ENCODE peak calls at places on chromosomes 6 and 20, in four cellular contexts. One of them, this sample, is unnamed.

GRCh38 chr20:34562643-34563042 is 4.1 kb downstream of the MAP1LC3A start:
- DNase-seq in cardiac fibroblast: peak; percentile 34
- DNase-seq in NB4: peak; percentile 49
- DNase-seq in cardiac muscle cell: peak; percentile 28
- DNase-seq in this sample: peak; percentile 57

GRCh38 chr6:6836609-6837406 is 248.3 kb downstream of the LY86 start:
- DNase-seq in cardiac muscle cell: no peak
- DNase-seq in NB4: no peak
- DNase-seq in cardiac fibroblast: no peak
- DNase-seq in this sample: no peak

GRCh38 chr20:19697415-19697814 is 60.6 kb upstream of the RIN2 start:
- DNase-seq in NB4: no peak
- DNase-seq in cardiac fibroblast: no peak
- DNase-seq in cardiac muscle cell: no peak
- DNase-seq in this sample: no peak

GRCh38 chr6:159929819-159930218 is 39.0 kb downstream of the MAS1 start:
- DNase-seq in NB4: no peak
- DNase-seq in cardiac fibroblast: peak; percentile 34
- DNase-seq in cardiac muscle cell: peak; percentile 18
- DNase-seq in this sample: no peak

GRCh38 chr6:15420959-15421438 is 175.1 kb downstream of the JARID2 start:
- DNase-seq in NB4: peak; percentile 76
- DNase-seq in cardiac fibroblast: no peak
- DNase-seq in cardiac muscle cell: no peak
- DNase-seq in this sample: no peak

GRCh38 chr6:133179483-133179882 is 61.7 kb upstream of the EYA4 start:
- DNase-seq in NB4: no peak
- DNase-seq in cardiac muscle cell: no peak
- DNase-seq in cardiac fibroblast: no peak
- DNase-seq in this sample: no peak

GRCh38 chr20:21067255-21067654 is 38.9 kb downstream of the LINC00237 start:
- DNase-seq in cardiac muscle cell: no peak
- DNase-seq in cardiac fibroblast: no peak
- DNase-seq in NB4: no peak
- DNase-seq in this sample: no peak

GRCh38 chr6:54981647-54982046 is 135.1 kb downstream of the FAM83B start:
- DNase-seq in cardiac fibroblast: peak; percentile 6
- DNase-seq in NB4: no peak
- DNase-seq in cardiac muscle cell: no peak
- DNase-seq in this sample: peak; percentile 23

GRCh38 chr6:10314163-10314955 is 100.5 kb downstream of the TFAP2A start:
- DNase-seq in NB4: no peak
- DNase-seq in cardiac fibroblast: no peak
- DNase-seq in cardiac muscle cell: no peak
- DNase-seq in this sample: no peak

GRCh38 chr6:19356692-19357091 is 480.5 kb upstream of the ID4 start:
- DNase-seq in cardiac fibroblast: peak; percentile 27
- DNase-seq in cardiac muscle cell: no peak
- DNase-seq in NB4: no peak
- DNase-seq in this sample: no peak

GRCh38 chr20:10521068-10521834 is 86.1 kb downstream of the SLX4IP start:
- DNase-seq in cardiac fibroblast: peak; percentile 89
- DNase-seq in cardiac muscle cell: peak; percentile 67
- DNase-seq in NB4: peak; percentile 66
- DNase-seq in this sample: peak; percentile 77

DNA sequence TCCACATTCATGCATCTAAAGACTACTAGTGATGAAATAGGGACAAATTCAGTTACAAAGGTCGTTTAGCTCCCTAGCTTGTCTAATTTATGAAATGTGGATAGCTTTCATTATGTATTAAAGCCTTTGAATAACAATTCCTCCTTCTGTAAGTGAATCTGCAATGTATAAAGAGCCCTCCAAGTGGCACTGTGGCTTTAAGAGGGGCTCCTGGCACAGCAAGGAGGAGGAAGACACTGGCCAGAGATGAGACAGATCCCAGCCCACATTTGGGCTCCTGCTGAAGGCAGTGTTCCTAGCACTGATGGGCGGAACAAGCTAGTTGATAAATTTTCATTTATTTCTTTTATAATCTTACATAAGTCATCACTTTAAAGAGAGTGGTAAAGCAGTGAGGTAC is 17.6 kb upstream of the FUCA2 start:
- DNase-seq in cardiac muscle cell: no peak
- DNase-seq in NB4: peak; percentile 62
- DNase-seq in cardiac fibroblast: no peak
- DNase-seq in this sample: peak; percentile 19
- TF ChIP-seq CTCF in cardiac muscle cell: no peak
- TF ChIP-seq CTCF in NB4: peak; percentile 25
- TF ChIP-seq CTCF in cardiac fibroblast: no peak
- TF ChIP-seq CTCF in this sample: no peak

DNA sequence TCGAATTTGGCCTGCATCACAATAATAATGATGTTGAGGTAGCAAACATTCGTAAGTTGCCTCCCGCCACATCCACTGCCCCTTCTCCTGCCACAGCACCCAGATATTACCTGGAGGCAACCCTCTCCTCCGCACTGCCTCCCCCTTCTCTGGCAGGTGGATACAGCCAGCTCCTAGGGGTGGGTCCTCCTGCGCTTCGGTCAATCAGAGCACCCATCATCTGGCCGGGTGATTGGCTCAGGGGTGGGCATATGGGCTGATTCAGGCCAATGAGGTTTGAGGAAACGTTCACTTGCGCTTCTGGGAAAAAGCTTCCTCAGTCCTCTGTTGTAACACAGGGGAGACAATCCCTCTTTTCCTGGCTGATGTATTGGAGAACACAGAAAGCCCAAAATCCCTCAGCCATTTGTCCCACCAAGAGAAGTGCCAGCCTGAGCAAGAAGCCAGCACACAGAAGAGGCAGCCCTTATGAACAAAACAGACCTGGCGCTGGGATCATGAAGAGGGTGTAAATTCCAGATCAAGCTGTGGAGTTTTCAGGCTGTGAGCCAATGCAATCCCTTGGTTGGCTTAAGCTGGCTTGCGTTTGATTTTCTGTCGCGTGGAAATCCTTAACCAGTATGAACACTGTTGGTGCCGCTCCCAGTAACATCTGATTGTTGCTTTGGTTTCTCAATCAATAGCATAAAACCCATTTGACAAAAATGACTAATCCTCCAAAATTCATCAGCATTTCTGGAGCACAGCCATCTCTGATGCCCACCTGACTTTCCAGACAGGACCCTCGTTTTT is 82.2 kb downstream of the PRDM1 start:
- DNase-seq in NB4: no peak
- DNase-seq in cardiac muscle cell: no peak
- DNase-seq in cardiac fibroblast: no peak
- DNase-seq in this sample: no peak
- H3K4me3 ChIP-seq in NB4: no peak overlapping the region
- H3K4me3 ChIP-seq in cardiac muscle cell: no peak overlapping the region
- H3K4me3 ChIP-seq in cardiac fibroblast: no peak overlapping the region
- H3K4me3 ChIP-seq in this sample: no peak overlapping the region

DNA sequence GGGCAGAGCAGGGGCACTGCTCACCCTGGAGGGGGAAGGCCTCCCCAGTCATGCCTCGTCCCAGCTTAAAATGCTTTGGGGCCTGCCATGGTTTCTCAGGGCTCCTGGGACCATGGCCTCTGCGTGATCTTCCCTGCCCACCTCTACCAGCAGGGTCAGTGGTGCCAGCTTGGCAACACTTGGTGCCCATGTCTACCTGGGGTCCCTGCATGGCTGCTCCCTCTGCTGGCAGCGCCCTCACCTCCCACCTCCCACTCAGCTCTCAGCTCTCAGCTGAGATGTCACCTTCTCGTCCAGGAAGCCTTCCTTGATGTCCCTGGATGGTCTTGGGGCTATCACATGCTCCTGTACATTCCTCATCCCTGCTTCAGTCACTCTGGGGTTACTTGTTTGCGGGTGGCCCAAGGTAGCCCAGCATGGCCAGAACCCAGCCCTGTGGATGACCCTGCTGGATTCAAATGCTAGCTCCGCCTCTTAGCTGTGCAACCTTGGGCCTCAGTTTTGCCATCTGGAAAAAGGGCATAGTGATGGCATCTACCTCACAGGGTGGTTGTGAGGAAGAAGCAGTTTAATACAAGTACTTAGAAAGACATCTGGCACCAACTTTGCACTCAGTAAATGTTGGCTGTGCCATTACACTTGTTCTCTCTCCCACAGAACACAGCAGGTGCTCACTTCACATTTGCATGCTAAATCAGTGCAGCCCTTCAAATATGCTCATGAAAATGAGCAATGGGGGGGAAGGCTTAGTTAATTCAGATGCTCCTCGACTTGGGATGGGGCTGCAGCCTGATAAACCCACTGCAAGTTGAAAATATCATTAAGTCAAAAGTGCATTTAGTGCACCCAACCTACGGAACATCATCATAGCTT is 53.5 kb upstream of the PTPN1 start:
- DNase-seq in cardiac muscle cell: no peak
- DNase-seq in cardiac fibroblast: no peak
- DNase-seq in NB4: no peak
- DNase-seq in this sample: no peak
- TF ChIP-seq CTCF in cardiac muscle cell: peak; percentile 17
- TF ChIP-seq CTCF in cardiac fibroblast: peak; percentile 6
- TF ChIP-seq CTCF in NB4: no peak
- TF ChIP-seq CTCF in this sample: no peak

GRCh38 chr6:53358440-53359087 is 9.8 kb upstream of the ELOVL5 start:
- DNase-seq in cardiac muscle cell: no peak
- DNase-seq in NB4: no peak
- DNase-seq in cardiac fibroblast: no peak
- DNase-seq in this sample: no peak

GRCh38 chr6:53359088-53359842 is 10.5 kb upstream of the ELOVL5 start:
- DNase-seq in cardiac fibroblast: peak; percentile 97
- DNase-seq in cardiac muscle cell: peak; percentile 99
- DNase-seq in NB4: peak; percentile 96
- DNase-seq in this sample: peak; percentile 98

GRCh38 chr6:53359843-53360834 is 11.4 kb upstream of the ELOVL5 start:
- DNase-seq in cardiac muscle cell: peak; percentile 42
- DNase-seq in cardiac fibroblast: peak; percentile 61
- DNase-seq in NB4: peak; percentile 25
- DNase-seq in this sample: peak; percentile 72

GRCh38 chr6:53361549-53362031 is 12.8 kb upstream of the ELOVL5 start:
- DNase-seq in cardiac fibroblast: peak; percentile 65
- DNase-seq in cardiac muscle cell: peak; percentile 49
- DNase-seq in NB4: no peak
- DNase-seq in this sample: peak; percentile 77

GRCh38 chr6:53357576-53358343 is 9.0 kb upstream of the ELOVL5 start:
- DNase-seq in cardiac muscle cell: no peak
- DNase-seq in cardiac fibroblast: no peak
- DNase-seq in NB4: peak; percentile 14
- DNase-seq in this sample: no peak
- H3K4me3 ChIP-seq in cardiac muscle cell: no peak overlapping the region
- H3K4me3 ChIP-seq in cardiac fibroblast: no peak overlapping the region
- H3K4me3 ChIP-seq in NB4: no peak overlapping the region
- H3K4me3 ChIP-seq in this sample: no peak overlapping the region

This sample was measured in foreskin fibroblast.